ENCODE peak calls at places on chromosomes 12 and 14, in five cellular contexts. One of them, this sample, is unnamed.

GRCh38 chr12:40099423-40099853 is 6.4 kb downstream of the SLC2A13 start:
- DNase-seq in K562: peak; percentile 33
- DNase-seq in astrocyte of the spinal cord: no peak
- DNase-seq in AG04450: no peak
- DNase-seq in heart right ventricle: no peak
- DNase-seq in this sample: peak; percentile 30

GRCh38 chr12:48717252-48717695 is 767 bp upstream of the CCNT1 start:
- DNase-seq in K562: no peak
- DNase-seq in astrocyte of the spinal cord: peak; percentile 16
- DNase-seq in AG04450: no peak
- DNase-seq in heart right ventricle: no peak
- DNase-seq in this sample: peak; percentile 23

GRCh38 chr12:232731-233614 is 19.0 kb upstream of the SLC6A12 start:
- DNase-seq in K562: no peak
- DNase-seq in astrocyte of the spinal cord: no peak
- DNase-seq in AG04450: no peak
- DNase-seq in heart right ventricle: no peak
- DNase-seq in this sample: no peak

GRCh38 chr14:32038876-32039275 is 38.2 kb upstream of the ARHGAP5 start:
- DNase-seq in K562: no peak
- DNase-seq in astrocyte of the spinal cord: no peak
- DNase-seq in AG04450: no peak
- DNase-seq in heart right ventricle: no peak
- DNase-seq in this sample: no peak

GRCh38 chr12:94805749-94806148 is 155.4 kb upstream of the TMCC3 start:
- DNase-seq in K562: no peak
- DNase-seq in astrocyte of the spinal cord: peak; percentile 68
- DNase-seq in AG04450: no peak
- DNase-seq in heart right ventricle: no peak
- DNase-seq in this sample: peak; percentile 80

GRCh38 chr14:51950007-51950406 is 39.3 kb upstream of the RTRAF start:
- DNase-seq in K562: no peak
- DNase-seq in astrocyte of the spinal cord: no peak
- DNase-seq in AG04450: no peak
- DNase-seq in heart right ventricle: no peak
- DNase-seq in this sample: no peak

GRCh38 chr14:29810657-29811056 is 117.0 kb downstream of the PRKD1 start:
- DNase-seq in K562: no peak
- DNase-seq in astrocyte of the spinal cord: no peak
- DNase-seq in AG04450: no peak
- DNase-seq in heart right ventricle: no peak
- DNase-seq in this sample: no peak

GRCh38 chr14:85531141-85531593 is 1.2 kb downstream of the FLRT2 start:
- DNase-seq in K562: no peak
- DNase-seq in astrocyte of the spinal cord: peak; percentile 79
- DNase-seq in AG04450: no peak
- DNase-seq in heart right ventricle: peak; percentile 31
- DNase-seq in this sample: peak; percentile 80

GRCh38 chr14:95495538-95496025 is 20.9 kb downstream of the SYNE3 start:
- DNase-seq in K562: no peak
- DNase-seq in astrocyte of the spinal cord: no peak
- DNase-seq in AG04450: no peak
- DNase-seq in heart right ventricle: no peak
- DNase-seq in this sample: no peak

GRCh38 chr12:85089792-85090191 is 53.6 kb downstream of the LRRIQ1 start:
- DNase-seq in K562: no peak
- DNase-seq in astrocyte of the spinal cord: no peak
- DNase-seq in AG04450: no peak
- DNase-seq in heart right ventricle: no peak
- DNase-seq in this sample: no peak

GRCh38 chr14:57837267-57837666 is 28.6 kb downstream of the SLC35F4 start:
- DNase-seq in K562: no peak
- DNase-seq in astrocyte of the spinal cord: no peak
- DNase-seq in AG04450: no peak
- DNase-seq in heart right ventricle: no peak
- DNase-seq in this sample: no peak

GRCh38 chr12:51395283-51396230 is 4.4 kb upstream of the GALNT6 start:
- DNase-seq in K562: peak; percentile 92
- DNase-seq in astrocyte of the spinal cord: no peak
- DNase-seq in AG04450: no peak
- DNase-seq in heart right ventricle: no peak
- DNase-seq in this sample: no peak

GRCh38 chr12:639566-639965 is 23.7 kb downstream of the NINJ2 start:
- DNase-seq in K562: no peak
- DNase-seq in astrocyte of the spinal cord: no peak
- DNase-seq in AG04450: no peak
- DNase-seq in heart right ventricle: no peak
- DNase-seq in this sample: no peak

GRCh38 chr12:48956279-48957140 is 777 bp downstream of the ARF3 start:
- DNase-seq in K562: peak; percentile 88
- DNase-seq in astrocyte of the spinal cord: peak; percentile 97
- DNase-seq in AG04450: peak; percentile 89
- DNase-seq in heart right ventricle: peak; percentile 80
- DNase-seq in this sample: peak; percentile 98

GRCh38 chr14:54593860-54594259 is 26.9 kb downstream of the SAMD4A start:
- DNase-seq in K562: no peak
- DNase-seq in astrocyte of the spinal cord: peak; percentile 55
- DNase-seq in AG04450: no peak
- DNase-seq in heart right ventricle: no peak
- DNase-seq in this sample: peak; percentile 59

GRCh38 chr12:31584782-31585181 is 6.2 kb downstream of the DENND5B start:
- DNase-seq in K562: no peak
- DNase-seq in astrocyte of the spinal cord: no peak
- DNase-seq in AG04450: no peak
- DNase-seq in heart right ventricle: no peak
- DNase-seq in this sample: no peak

GRCh38 chr12:31588976-31589375 is 2.0 kb downstream of the DENND5B start:
- DNase-seq in K562: no peak
- DNase-seq in astrocyte of the spinal cord: peak; percentile 22
- DNase-seq in AG04450: no peak
- DNase-seq in heart right ventricle: no peak
- DNase-seq in this sample: peak; percentile 5

GRCh38 chr12:31585271-31585670 is 5.7 kb downstream of the DENND5B start:
- DNase-seq in K562: no peak
- DNase-seq in astrocyte of the spinal cord: peak; percentile 65
- DNase-seq in AG04450: no peak
- DNase-seq in heart right ventricle: no peak
- DNase-seq in this sample: peak; percentile 70

GRCh38 chr12:31585895-31586294 is 5.0 kb downstream of the DENND5B start:
- DNase-seq in K562: no peak
- DNase-seq in astrocyte of the spinal cord: no peak
- DNase-seq in AG04450: no peak
- DNase-seq in heart right ventricle: no peak
- DNase-seq in this sample: no peak

GRCh38 chr12:31586703-31587102 is 4.2 kb downstream of the DENND5B start:
- DNase-seq in K562: no peak
- DNase-seq in astrocyte of the spinal cord: no peak
- DNase-seq in AG04450: no peak
- DNase-seq in heart right ventricle: no peak
- DNase-seq in this sample: no peak
- H3K4me3 ChIP-seq in K562: no peak overlapping the region
- H3K4me3 ChIP-seq in astrocyte of the spinal cord: no peak overlapping the region
- H3K4me3 ChIP-seq in AG04450: no peak overlapping the region
- H3K4me3 ChIP-seq in heart right ventricle: no peak overlapping the region
- H3K4me3 ChIP-seq in this sample: no peak overlapping the region

DNA sequence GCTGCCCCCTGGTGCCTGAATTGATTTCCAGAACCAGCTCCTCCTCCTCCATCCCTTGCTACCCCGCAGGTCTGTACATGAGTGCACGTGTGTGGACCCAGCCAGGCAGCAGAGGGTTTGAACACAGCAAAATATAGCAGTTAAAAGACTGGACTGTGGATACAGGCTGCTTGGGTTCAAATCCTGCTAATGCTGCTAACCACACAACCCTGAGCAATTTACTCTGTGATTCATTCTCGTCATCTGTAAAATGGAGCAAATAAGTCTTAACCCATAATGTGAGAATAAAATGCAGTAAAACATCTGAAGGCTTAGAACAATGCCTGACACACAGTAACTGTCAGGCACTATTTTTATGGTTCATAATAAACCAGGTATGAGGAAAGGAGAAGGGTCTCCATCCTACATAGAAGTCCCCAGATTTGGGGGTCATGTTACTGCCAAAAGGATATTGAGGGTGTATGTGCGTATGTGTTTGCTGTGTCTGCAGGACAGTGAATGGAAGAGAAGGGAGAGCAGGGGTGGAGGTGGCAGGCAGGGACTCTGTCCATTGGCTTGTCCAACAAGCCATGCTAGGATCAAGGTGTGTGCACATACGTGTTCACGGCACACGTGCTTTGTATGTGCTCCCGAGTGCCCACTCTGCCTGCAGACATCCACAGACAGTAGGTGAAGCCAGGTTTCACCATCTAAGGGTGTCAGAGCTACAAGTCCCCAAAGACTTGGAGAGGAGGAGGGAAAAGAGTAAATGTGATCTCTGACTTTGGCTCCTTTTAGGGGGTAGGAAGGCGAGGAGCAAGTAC is 1.5 kb upstream of the STAT6 start:
- DNase-seq in K562: no peak
- DNase-seq in astrocyte of the spinal cord: no peak
- DNase-seq in AG04450: no peak
- DNase-seq in heart right ventricle: no peak
- DNase-seq in this sample: no peak
- TF ChIP-seq CTCF in K562: peak; percentile 89
- TF ChIP-seq CTCF in astrocyte of the spinal cord: peak; percentile 83
- TF ChIP-seq CTCF in AG04450: no peak
- TF ChIP-seq CTCF in heart right ventricle: peak; percentile 83
- TF ChIP-seq CTCF in this sample: no peak

GRCh38 chr14:64604854-64605253 is 55.1 kb downstream of the PPP1R36 start:
- DNase-seq in K562: no peak
- DNase-seq in astrocyte of the spinal cord: no peak
- DNase-seq in AG04450: no peak
- DNase-seq in heart right ventricle: no peak
- DNase-seq in this sample: no peak

GRCh38 chr14:64602826-64603225 is 53.1 kb downstream of the PPP1R36 start:
- DNase-seq in K562: no peak
- DNase-seq in astrocyte of the spinal cord: no peak
- DNase-seq in AG04450: no peak
- DNase-seq in heart right ventricle: no peak
- DNase-seq in this sample: no peak

GRCh38 chr14:64598404-64598803 is 48.6 kb downstream of the PPP1R36 start:
- DNase-seq in K562: no peak
- DNase-seq in astrocyte of the spinal cord: no peak
- DNase-seq in AG04450: no peak
- DNase-seq in heart right ventricle: no peak
- DNase-seq in this sample: no peak

GRCh38 chr14:64604001-64604400 is 54.2 kb downstream of the PPP1R36 start:
- DNase-seq in K562: no peak
- DNase-seq in astrocyte of the spinal cord: no peak
- DNase-seq in AG04450: no peak
- DNase-seq in heart right ventricle: no peak
- DNase-seq in this sample: peak; percentile 12

GRCh38 chr14:64601571-64601970 is 51.8 kb downstream of the PPP1R36 start:
- DNase-seq in K562: no peak
- DNase-seq in astrocyte of the spinal cord: no peak
- DNase-seq in AG04450: no peak
- DNase-seq in heart right ventricle: no peak
- DNase-seq in this sample: no peak
- H3K4me3 ChIP-seq in K562: no peak overlapping the region
- H3K4me3 ChIP-seq in astrocyte of the spinal cord: peak overlapping the region; percentile 15
- H3K4me3 ChIP-seq in AG04450: peak overlapping the region; percentile 17
- H3K4me3 ChIP-seq in heart right ventricle: no peak overlapping the region
- H3K4me3 ChIP-seq in this sample: peak overlapping the region; percentile 21

DNA sequence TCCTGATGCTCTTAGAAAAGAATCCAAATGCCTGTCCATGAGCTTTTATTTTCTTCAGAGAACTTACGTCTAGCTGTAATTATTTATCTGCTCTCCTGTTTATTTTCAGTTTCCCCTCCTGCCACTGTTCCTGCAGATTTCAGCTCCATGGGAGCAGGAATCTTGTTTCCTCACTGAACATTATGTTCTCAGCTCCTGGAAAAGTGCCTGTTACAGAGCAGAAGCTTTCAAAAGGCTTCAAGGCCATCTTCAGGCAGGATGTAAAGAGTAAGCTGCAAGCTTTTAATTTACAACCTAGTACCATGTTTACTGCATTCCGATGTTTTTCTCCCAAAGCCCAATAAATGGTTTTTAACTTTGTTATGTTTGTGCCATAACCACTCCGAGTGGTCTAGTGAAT is 98.4 kb upstream of the BTG1 start:
- DNase-seq in K562: no peak
- DNase-seq in astrocyte of the spinal cord: peak; percentile 72
- DNase-seq in AG04450: no peak
- DNase-seq in heart right ventricle: no peak
- DNase-seq in this sample: peak; percentile 84
- TF ChIP-seq CTCF in K562: no peak
- TF ChIP-seq CTCF in astrocyte of the spinal cord: no peak
- TF ChIP-seq CTCF in AG04450: no peak
- TF ChIP-seq CTCF in heart right ventricle: peak; percentile 14
- TF ChIP-seq CTCF in this sample: no peak

This sample was measured in cardiac fibroblast.